ENCODE peak calls at places on chromosomes 1 and 21, in five cellular contexts. V is WTC11, S is astrocyte of the cerebellum, X is IMR-90, R is cardiac fibroblast. O is an unnamed sample.

GRCh38 chr1:32337855-32338636 is 2.0 kb upstream of the MARCKSL1 start:
- DNase-seq in X (peak), S (no peak), V (no peak), R (peak), O (peak)

GRCh38 chr1:21613072-21613867 is 55.9 kb downstream of the RAP1GAP start:
- DNase-seq in R (no peak), S (no peak), X (no peak), V (no peak), O (no peak)

GRCh38 chr1:239570878-239571277 is 184.5 kb downstream of the CHRM3 start:
- DNase-seq in V (no peak), S (no peak), X (no peak), R (no peak), O (no peak)

GRCh38 chr1:179229214-179230140 is at the start of gene ABL2:
- DNase-seq in X (no peak), R (no peak), S (no peak), V (peak), O (peak)

GRCh38 chr1:63967901-63968300 is 194.1 kb downstream of the ROR1 start:
- DNase-seq in X (peak), V (no peak), S (no peak), R (no peak), O (no peak)

GRCh38 chr1:114510235-114511047 is 562 bp downstream of the TRIM33 start:
- DNase-seq in S (no peak), X (peak), R (peak), V (peak), O (no peak)

GRCh38 chr1:62082456-62083363 is 111.9 kb upstream of the L1TD1 start:
- DNase-seq in S (no peak), R (peak), V (peak), X (peak), O (no peak)

GRCh38 chr1:84422909-84423308 is 24.6 kb downstream of the DNASE2B start:
- DNase-seq in S (no peak), V (no peak), X (no peak), R (no peak), O (no peak)

GRCh38 chr1:157119008-157119407 is 19.2 kb downstream of the ETV3 start:
- DNase-seq in V (no peak), X (no peak), R (no peak), S (no peak), O (no peak)

GRCh38 chr1:33387512-33388079 is 43.3 kb downstream of the PHC2 start:
- DNase-seq in V (no peak), X (peak), R (peak), S (no peak), O (no peak)

DNA sequence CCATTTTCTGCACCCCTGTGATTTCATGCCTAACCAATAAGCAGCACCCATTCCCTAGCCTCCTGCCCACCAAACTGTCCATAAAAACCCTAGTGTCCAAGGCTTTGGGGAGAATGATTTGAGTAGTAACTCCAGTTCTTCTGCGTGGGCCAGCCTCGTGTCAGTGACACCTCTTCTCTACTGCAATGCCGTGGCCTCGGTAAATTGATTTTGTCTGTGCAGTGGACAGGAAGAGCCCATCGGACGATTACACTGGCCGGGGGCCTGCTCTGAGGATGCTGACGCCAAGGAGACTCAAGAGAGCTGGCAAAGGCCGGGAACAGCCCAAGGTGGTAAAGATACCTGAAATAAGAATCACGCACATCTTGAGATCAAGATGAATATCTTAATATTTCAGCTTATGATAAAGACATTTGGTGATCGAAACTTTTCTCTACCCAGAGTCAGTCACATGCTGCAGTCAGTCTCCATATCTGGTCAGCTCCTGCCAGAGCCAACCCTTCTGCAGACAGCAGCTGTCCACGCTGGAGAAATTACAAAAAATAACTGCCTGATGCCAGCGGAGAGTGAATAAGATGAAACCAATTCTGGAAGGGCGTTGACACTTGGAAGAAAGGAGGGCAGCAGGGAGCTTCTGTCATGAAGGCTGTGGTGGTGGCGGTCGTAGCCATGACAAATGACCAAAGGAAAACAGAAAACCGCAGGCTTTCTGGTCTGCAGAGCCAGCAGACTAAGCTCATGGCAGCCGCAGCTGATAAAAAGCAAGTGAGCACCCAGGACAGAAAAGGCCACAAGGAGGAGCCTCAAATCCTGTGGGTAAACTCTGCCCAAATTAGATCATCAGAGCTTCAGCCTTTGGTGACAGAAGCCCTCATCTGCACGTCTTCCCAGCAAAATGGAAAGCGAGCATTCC is 29.1 kb downstream of the RSPH1 start:
- DNase-seq in R (peak), V (no peak), X (peak), S (no peak), O (peak)
- TF ChIP-seq CTCF in R (peak), V (no peak), X (no peak), S (peak), O (no peak)

GRCh38 chr1:197775282-197776262 is at the start of gene DENND1B:
- DNase-seq in S (peak), V (peak), R (peak), X (peak), O (peak)
- TF ChIP-seq CTCF in S (no peak), V (no peak), R (no peak), X (no peak), O (no peak)

DNA sequence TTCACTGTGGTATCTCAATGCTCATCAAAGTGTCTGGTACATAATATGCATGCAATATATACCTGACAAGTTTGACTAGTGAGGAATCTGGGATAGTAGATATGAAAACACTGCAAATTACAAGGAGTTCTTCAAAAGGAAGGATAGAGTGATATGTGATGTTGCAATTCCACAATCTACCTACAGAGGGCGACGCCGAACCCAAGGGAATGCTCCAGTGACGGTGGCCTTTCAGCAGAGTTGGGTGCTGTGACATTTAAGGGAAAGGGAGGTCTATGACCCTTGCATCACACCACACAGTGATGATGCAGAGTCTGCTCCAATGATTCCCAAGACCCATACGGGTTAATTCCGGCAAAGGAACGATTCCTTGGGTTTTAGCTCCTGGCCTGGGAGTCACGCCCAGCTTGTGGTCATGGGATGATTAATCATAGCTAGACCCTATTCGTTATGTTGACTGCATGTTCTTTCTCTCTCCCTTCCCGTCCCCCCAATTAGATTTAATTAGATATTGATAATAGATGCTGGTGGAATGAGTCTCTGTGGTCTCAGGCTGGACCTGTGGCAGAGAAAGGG is 123.0 kb upstream of the IGSF21 start:
- DNase-seq in R (no peak), X (no peak), S (no peak), V (peak), O (no peak)
- TF ChIP-seq CTCF in R (peak), X (peak), S (peak), V (peak), O (no peak)

GRCh38 chr21:31514598-31514997 is 144.9 kb upstream of the SOD1 start:
- DNase-seq in V (peak), S (no peak), R (no peak), X (no peak), O (no peak)
- TF ChIP-seq CTCF in V (no peak), S (peak), R (no peak), X (no peak), O (no peak)

GRCh38 chr1:218671573-218671972 is 326.4 kb downstream of the TGFB2 start:
- DNase-seq in X (peak), R (peak), S (no peak), V (no peak), O (no peak)
- TF ChIP-seq CTCF in X (no peak), R (no peak), S (no peak), V (no peak), O (no peak)

GRCh38 chr21:44900559-44901251 is 20.0 kb downstream of the ITGB2 start:
- DNase-seq in V (peak), R (no peak), X (no peak), S (no peak), O (no peak)
- TF ChIP-seq CTCF in V (no peak), R (no peak), X (no peak), S (no peak), O (no peak)

GRCh38 chr1:15685820-15686219 is 1.7 kb downstream of the PLEKHM2 start:
- DNase-seq in S (no peak), R (no peak), V (no peak), X (no peak), O (no peak)

GRCh38 chr1:15684042-15684461 is at the start of gene PLEKHM2:
- DNase-seq in X (peak), S (no peak), V (no peak), R (peak), O (peak)

GRCh38 chr1:15683411-15684039 is 595 bp upstream of the PLEKHM2 start:
- DNase-seq in X (no peak), R (no peak), S (no peak), V (no peak), O (no peak)

GRCh38 chr1:15682886-15683410 is 1.2 kb upstream of the PLEKHM2 start:
- DNase-seq in V (no peak), X (no peak), S (no peak), R (no peak), O (no peak)

GRCh38 chr1:15684468-15685283 is 556 bp downstream of the PLEKHM2 start:
- DNase-seq in R (no peak), S (no peak), V (peak), X (no peak), O (peak)
- TF ChIP-seq CTCF in R (no peak), S (peak), V (no peak), X (no peak), O (no peak)